ENCODE peak calls at places on chromosome 14, in nine cellular contexts. O is hepatocyte; J is right cardiac atrium; M is OCI-LY7; W is A549; H is CD8-positive, alpha-beta T cell; X is IMR-90; C is cardiac muscle cell; T is CD4-positive, CD25-positive, alpha-beta regulatory T cell. R is an unnamed sample. For H3K4me1, the result is how much of the 10 kb centered on the place peaks cover.

GRCh38 chr14:26917086-26917485 is 319.3 kb upstream of the NOVA1 start:
- DNase-seq in O (peak), J (no peak), M (peak), W (peak), H (no peak), X (peak), C (peak), T (no peak), R (no peak)

GRCh38 chr14:65169351-65169750 is 67.0 kb upstream of the MAX start:
- DNase-seq in O (no peak), J (no peak), M (peak), W (no peak), H (no peak), X (peak), C (peak), T (no peak), R (no peak)

GRCh38 chr14:70721542-70721941 is 79.8 kb downstream of the TTC9 start:
- DNase-seq in O (peak), J (no peak), M (no peak), W (no peak), H (no peak), X (peak), C (no peak), T (no peak), R (no peak)

GRCh38 chr14:22846811-22847307 is 10.5 kb downstream of the MMP14 start:
- DNase-seq in O (no peak), J (no peak), M (no peak), W (no peak), H (no peak), X (no peak), C (no peak), T (no peak), R (no peak)

GRCh38 chr14:93744876-93745275 is 43.4 kb downstream of the PRIMA1 start:
- DNase-seq in O (no peak), J (no peak), M (no peak), W (no peak), H (no peak), X (no peak), C (no peak), T (no peak), R (no peak)

GRCh38 chr14:55118761-55119160 is 10.3 kb upstream of the LGALS3 start:
- DNase-seq in O (no peak), J (no peak), M (no peak), W (no peak), H (no peak), X (no peak), C (no peak), T (no peak), R (no peak)

GRCh38 chr14:30656190-30656632 is 34.1 kb downstream of the SCFD1 start:
- DNase-seq in O (peak), J (no peak), M (peak), W (peak), H (no peak), X (peak), C (peak), T (peak), R (no peak)

GRCh38 chr14:34693228-34693939 is 21.0 kb downstream of the CFL2 start:
- DNase-seq in O (peak), J (peak), M (peak), W (peak), H (no peak), X (no peak), C (peak), T (no peak), R (no peak)

GRCh38 chr14:55127491-55127951 is 1.5 kb upstream of the LGALS3 start:
- DNase-seq in O (peak), J (no peak), M (no peak), W (peak), H (no peak), X (peak), C (no peak), T (no peak), R (peak)

GRCh38 chr14:49972840-49973239 is 80.0 kb downstream of the ARF6 start:
- DNase-seq in O (peak), J (no peak), M (no peak), W (peak), H (peak), X (peak), C (peak), T (no peak), R (no peak)

GRCh38 chr14:35398095-35398584 is 6.4 kb downstream of the NFKBIA start:
- DNase-seq in O (peak), J (peak), M (peak), W (no peak), H (no peak), X (no peak), C (peak), T (no peak), R (peak)

GRCh38 chr14:67359319-67359774 is 257 bp downstream of the ATP6V1D start:
- DNase-seq in O (peak), J (peak), M (no peak), W (no peak), H (no peak), X (peak), C (peak), T (no peak), R (no peak)

GRCh38 chr14:47040490-47040889 is 388.9 kb upstream of the RPL10L start:
- DNase-seq in O (peak), J (no peak), M (no peak), W (peak), H (no peak), X (no peak), C (no peak), T (no peak), R (no peak)

GRCh38 chr14:29521526-29522137 is 406.0 kb downstream of the PRKD1 start:
- DNase-seq in O (peak), J (no peak), M (peak), W (no peak), H (no peak), X (peak), C (peak), T (no peak), R (no peak)

GRCh38 chr14:65854215-65854614 is 441.7 kb downstream of the FUT8 start:
- DNase-seq in O (no peak), J (no peak), M (no peak), W (no peak), H (no peak), X (no peak), C (no peak), T (no peak), R (peak)

GRCh38 chr14:93023802-93024434 is 91.8 kb downstream of the ITPK1 start:
- DNase-seq in O (peak), J (no peak), M (no peak), W (no peak), H (no peak), X (no peak), C (no peak), T (no peak), R (no peak)

GRCh38 chr14:69259531-69260245 is at the start of gene GALNT16:
- DNase-seq in O (peak), J (peak), M (no peak), W (peak), H (no peak), X (peak), C (peak), T (no peak), R (no peak)

GRCh38 chr14:47365248-47365647 is 310.2 kb downstream of the MDGA2 start:
- DNase-seq in O (no peak), J (no peak), M (no peak), W (no peak), H (no peak), X (no peak), C (no peak), T (no peak), R (no peak)

GRCh38 chr14:23055621-23056256 is 1.6 kb downstream of the CDH24 start:
- DNase-seq in O (peak), J (no peak), M (no peak), W (no peak), H (no peak), X (peak), C (peak), T (no peak), R (no peak)

GRCh38 chr14:94773682-94774211 is 3.8 kb upstream of the GSC start:
- DNase-seq in O (no peak), J (no peak), M (no peak), W (no peak), H (no peak), X (no peak), C (no peak), T (no peak), R (no peak)

GRCh38 chr14:26191666-26192065 is 406.2 kb downstream of the NOVA1 start:
- DNase-seq in O (no peak), J (no peak), M (no peak), W (no peak), H (no peak), X (no peak), C (no peak), T (no peak), R (no peak)

GRCh38 chr14:71212683-71213107 is 305.4 kb downstream of the PCNX1 start:
- DNase-seq in O (no peak), J (no peak), M (no peak), W (no peak), H (no peak), X (peak), C (no peak), T (no peak), R (no peak)

GRCh38 chr14:92645841-92646478 is 102.5 kb downstream of the LGMN start:
- DNase-seq in O (no peak), J (no peak), M (no peak), W (no peak), H (no peak), X (peak), C (peak), T (no peak), R (no peak)

GRCh38 chr14:69004731-69005431 is 25.8 kb upstream of the ACTN1 start:
- DNase-seq in O (no peak), J (no peak), M (no peak), W (no peak), H (no peak), X (peak), C (peak), T (no peak), R (no peak)

GRCh38 chr14:67270354-67270753 is 29.1 kb downstream of the PALS1 start:
- DNase-seq in O (no peak), J (no peak), M (no peak), W (no peak), H (no peak), X (peak), C (peak), T (no peak), R (no peak)

GRCh38 chr14:68734231-68734732 is 58.6 kb downstream of the ZFP36L1 start:
- DNase-seq in O (no peak), J (no peak), M (peak), W (no peak), H (peak), X (peak), C (no peak), T (no peak), R (no peak)

GRCh38 chr14:89190779-89191513 is 226.1 kb downstream of the FOXN3 start:
- DNase-seq in O (no peak), J (no peak), M (no peak), W (no peak), H (no peak), X (no peak), C (no peak), T (no peak), R (no peak)

DNA sequence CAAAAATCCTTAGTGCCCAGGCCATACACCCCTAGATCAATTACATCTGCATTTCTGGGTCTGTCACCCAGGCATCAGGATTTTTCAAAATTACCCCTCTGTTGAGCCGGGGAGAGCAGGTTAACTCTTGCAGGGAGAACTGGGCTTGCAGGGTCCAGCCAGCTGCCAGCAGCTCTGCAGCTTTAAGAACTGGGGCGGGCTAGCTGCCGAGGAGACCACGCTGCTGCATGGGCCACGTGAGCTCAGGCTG is at the start of gene DGLUCY:
- DNase-seq in O (peak), J (peak), M (peak), W (peak), H (no peak), X (peak), C (peak), T (peak), R (no peak)
- H3K4me3 ChIP-seq in O (peak), J (peak), M (peak), W (peak), H (peak), X (peak), C (peak), T (peak), R (peak)

GRCh38 chr14:21098892-21099595 is 589 bp upstream of the ZNF219 start:
- DNase-seq in O (no peak), J (no peak), M (no peak), W (no peak), H (no peak), X (no peak), C (no peak), T (no peak), R (no peak)

GRCh38 chr14:21096438-21096837 is 2.0 kb downstream of the ZNF219 start:
- DNase-seq in O (no peak), J (no peak), M (no peak), W (no peak), H (no peak), X (no peak), C (no peak), T (no peak), R (no peak)

GRCh38 chr14:21096889-21097615 is 1.4 kb downstream of the ZNF219 start:
- DNase-seq in O (no peak), J (no peak), M (no peak), W (no peak), H (no peak), X (no peak), C (no peak), T (no peak), R (no peak)

GRCh38 chr14:21098134-21098891 is at the start of gene ZNF219:
- DNase-seq in O (peak), J (peak), M (peak), W (peak), H (no peak), X (peak), C (peak), T (peak), R (no peak)

GRCh38 chr14:21097616-21098133 is 780 bp downstream of the ZNF219 start:
- DNase-seq in O (peak), J (no peak), M (peak), W (no peak), H (no peak), X (no peak), C (no peak), T (no peak), R (no peak)
- H3K4me1 ChIP-seq in O (under half), J (under half), M (under half), W (half or more), H (under half), X (under half), C (under half), T (under half), R (half or more)

GRCh38 chr14:96257900-96258299 is 1.9 kb downstream of the BDKRB1 start:
- DNase-seq in O (no peak), J (no peak), M (no peak), W (no peak), H (no peak), X (no peak), C (no peak), T (no peak), R (no peak)
- H3K4me3 ChIP-seq in O (no peak), J (no peak), M (no peak), W (no peak), H (no peak), X (peak), C (no peak), T (no peak), R (no peak)

DNA sequence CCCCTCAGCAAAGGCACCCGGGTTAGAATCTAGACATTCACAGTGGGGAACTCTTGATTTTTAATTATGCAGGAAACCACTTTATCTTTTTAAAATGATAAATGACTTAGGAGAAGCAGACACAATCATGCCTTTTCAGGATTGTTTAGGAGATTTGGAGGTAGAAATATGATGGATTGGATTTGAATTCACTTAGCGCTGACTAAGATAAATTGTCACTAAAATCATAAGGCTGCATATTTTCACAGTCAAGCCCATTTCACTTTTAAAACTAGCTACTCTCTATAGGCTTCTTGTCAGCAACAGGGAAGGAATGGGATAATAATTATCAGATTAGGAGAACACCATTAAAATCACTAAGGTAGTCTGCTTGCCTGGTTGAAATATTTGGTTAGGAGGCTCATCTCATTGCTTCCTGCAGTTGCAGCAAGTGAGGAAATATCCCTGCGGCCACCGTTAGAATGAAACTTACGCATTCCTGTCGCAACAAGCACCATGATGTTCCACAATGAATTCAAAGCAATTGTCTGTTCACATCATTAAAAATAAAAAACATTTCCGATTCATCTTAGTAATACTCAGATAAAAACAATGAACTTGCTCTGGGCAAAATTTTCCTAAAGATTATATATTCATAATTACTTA is 31.9 kb downstream of the DACT1 start:
- DNase-seq in O (no peak), J (no peak), M (no peak), W (no peak), H (no peak), X (no peak), C (no peak), T (no peak), R (no peak)
- H3K4me1 ChIP-seq in O (under half), J (under half), M (under half), W (under half), H (under half), X (under half), C (half or more), T (under half), R (under half)

DNA sequence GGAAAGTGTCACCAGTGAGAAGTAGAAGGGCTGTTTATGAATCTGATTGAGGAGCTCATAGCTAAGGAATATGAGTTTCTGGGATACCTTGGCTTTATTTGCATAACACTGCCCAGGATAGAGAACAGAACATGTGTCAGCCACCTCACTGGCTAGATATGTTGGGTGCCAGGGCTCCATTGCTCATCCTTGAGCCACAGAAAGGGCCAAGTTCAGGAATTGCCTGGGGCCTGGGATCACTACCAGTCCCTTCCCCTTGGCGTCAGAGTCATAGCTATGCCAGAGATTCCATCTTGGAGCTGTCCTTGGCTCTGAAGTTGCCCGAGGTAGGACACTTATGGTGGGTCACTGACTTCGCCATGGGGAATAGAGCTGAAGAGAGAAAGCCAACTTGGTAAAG is 49.0 kb downstream of the IFT43 start:
- DNase-seq in O (no peak), J (no peak), M (no peak), W (no peak), H (no peak), X (no peak), C (no peak), T (no peak), R (no peak)
- H3K4me3 ChIP-seq in O (no peak), J (no peak), M (no peak), W (no peak), H (no peak), X (no peak), C (no peak), T (no peak), R (no peak)

GRCh38 chr14:74514471-74514932 is 20.9 kb downstream of the ISCA2 start:
- DNase-seq in O (no peak), J (peak), M (no peak), W (no peak), H (no peak), X (peak), C (peak), T (no peak), R (no peak)

GRCh38 chr14:74518221-74518620 is 24.7 kb downstream of the ISCA2 start:
- DNase-seq in O (no peak), J (no peak), M (no peak), W (no peak), H (no peak), X (no peak), C (no peak), T (no peak), R (no peak)

GRCh38 chr14:74517731-74518130 is 24.2 kb downstream of the ISCA2 start:
- DNase-seq in O (no peak), J (no peak), M (no peak), W (no peak), H (no peak), X (no peak), C (no peak), T (no peak), R (no peak)

GRCh38 chr14:74516451-74517155 is 23.0 kb downstream of the ISCA2 start:
- DNase-seq in O (peak), J (no peak), M (no peak), W (peak), H (no peak), X (peak), C (no peak), T (no peak), R (no peak)

GRCh38 chr14:74515891-74516412 is 22.4 kb downstream of the ISCA2 start:
- DNase-seq in O (no peak), J (no peak), M (no peak), W (no peak), H (no peak), X (no peak), C (no peak), T (no peak), R (no peak)
- H3K4me1 ChIP-seq in O (under half), J (under half), M (under half), W (under half), H (under half), X (under half), C (under half), T (under half), R (under half)

GRCh38 chr14:105316563-105316941 is 2.0 kb downstream of the PACS2 start:
- DNase-seq in O (no peak), J (no peak), M (no peak), W (no peak), H (no peak), X (no peak), C (no peak), T (no peak), R (no peak)
- H3K4me3 ChIP-seq in O (no peak), J (no peak), M (no peak), W (no peak), H (no peak), X (no peak), C (no peak), T (no peak), R (no peak)